ENCODE peak calls at places on chromosome 3, in four cellular contexts. T, S, Y and V are unnamed samples.

GRCh38 chr3:89877230-89877629 is 769.8 kb downstream of the EPHA3 start:
- DNase-seq in T (no peak), Y (no peak), S (no peak), V (no peak)

GRCh38 chr3:96202181-96202580 is 612.2 kb upstream of the EPHA6 start:
- DNase-seq in S (no peak), T (no peak), Y (no peak), V (no peak)

GRCh38 chr3:30183421-30183820 is 423.0 kb upstream of the TGFBR2 start:
- DNase-seq in T (no peak), S (no peak), Y (no peak), V (no peak)

GRCh38 chr3:53796161-53796560 is 50.1 kb downstream of the CHDH start:
- DNase-seq in Y (no peak), T (peak), S (no peak), V (peak)

GRCh38 chr3:23442598-23443383 is 239.7 kb downstream of the UBE2E2 start:
- DNase-seq in T (no peak), Y (no peak), S (no peak), V (no peak)

GRCh38 chr3:31934018-31934417 is 47.0 kb downstream of the OSBPL10 start:
- DNase-seq in T (peak), Y (no peak), S (peak), V (no peak)

GRCh38 chr3:128359060-128359664 is 107.5 kb downstream of the DNAJB8 start:
- DNase-seq in T (no peak), S (no peak), Y (no peak), V (no peak)

GRCh38 chr3:194761384-194761783 is 75.7 kb downstream of the FAM43A start:
- DNase-seq in T (peak), Y (no peak), S (no peak), V (no peak)

GRCh38 chr3:185971579-185971978 is 33.8 kb upstream of the TRA2B start:
- DNase-seq in Y (no peak), S (no peak), T (no peak), V (no peak)

GRCh38 chr3:114809668-114810413 is 337.2 kb downstream of the ZBTB20 start:
- DNase-seq in Y (no peak), T (peak), S (no peak), V (no peak)

GRCh38 chr3:187678869-187679268 is 8.7 kb upstream of the SST start:
- DNase-seq in T (peak), Y (no peak), S (peak), V (no peak)

GRCh38 chr3:40557558-40558161 is 32.9 kb downstream of the ZNF621 start:
- DNase-seq in T (no peak), Y (no peak), S (no peak), V (no peak)
- H3K4me3 ChIP-seq in T (no peak), Y (no peak), S (no peak), V (no peak)

GRCh38 chr3:127105587-127105986 is 87.3 kb upstream of the PRR23E start:
- DNase-seq in S (no peak), Y (peak), T (no peak), V (peak)
- TF ChIP-seq CTCF in S (no peak), Y (no peak), T (no peak), V (no peak)

DNA sequence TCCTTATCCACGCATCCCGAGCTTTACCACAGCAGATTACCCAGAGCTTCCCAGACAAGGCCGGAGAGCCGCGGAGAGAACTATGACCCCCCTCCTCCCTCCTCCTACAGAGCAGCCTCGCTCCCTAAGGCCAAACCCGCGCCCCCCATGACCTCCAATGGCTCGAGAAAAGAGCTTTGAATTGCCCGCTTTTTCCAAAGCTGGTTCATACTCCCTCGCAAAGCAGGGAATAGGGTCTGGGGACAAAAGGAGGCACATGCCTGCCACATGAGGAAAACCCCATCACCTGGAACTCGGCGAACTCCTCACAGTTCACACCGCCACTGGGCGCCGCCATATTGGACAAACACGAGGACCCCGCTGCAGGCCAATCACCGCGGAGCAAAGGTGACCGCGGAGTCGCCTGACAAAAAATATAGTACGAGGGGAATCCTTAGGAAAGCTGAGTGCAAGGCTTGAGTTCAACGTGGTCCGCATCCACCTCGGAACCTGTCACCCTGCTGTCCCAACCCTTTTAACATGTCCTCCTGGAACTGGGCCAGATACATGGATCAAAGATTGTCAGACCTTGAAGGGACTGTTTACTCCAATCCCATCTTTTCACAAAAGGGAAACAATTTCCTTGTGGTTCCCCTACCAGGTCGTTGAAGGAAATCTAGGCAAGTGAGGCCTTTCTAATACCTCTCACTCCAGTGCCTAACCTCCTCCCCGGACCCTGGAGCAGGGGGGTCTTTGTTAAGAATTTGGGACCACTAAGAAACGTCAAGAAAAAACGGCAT is at the start of gene MIX23:
- DNase-seq in S (peak), T (peak), Y (peak), V (peak)
- TF ChIP-seq POLR2A in S (peak), T (no peak), Y (no peak), V (no peak)

DNA sequence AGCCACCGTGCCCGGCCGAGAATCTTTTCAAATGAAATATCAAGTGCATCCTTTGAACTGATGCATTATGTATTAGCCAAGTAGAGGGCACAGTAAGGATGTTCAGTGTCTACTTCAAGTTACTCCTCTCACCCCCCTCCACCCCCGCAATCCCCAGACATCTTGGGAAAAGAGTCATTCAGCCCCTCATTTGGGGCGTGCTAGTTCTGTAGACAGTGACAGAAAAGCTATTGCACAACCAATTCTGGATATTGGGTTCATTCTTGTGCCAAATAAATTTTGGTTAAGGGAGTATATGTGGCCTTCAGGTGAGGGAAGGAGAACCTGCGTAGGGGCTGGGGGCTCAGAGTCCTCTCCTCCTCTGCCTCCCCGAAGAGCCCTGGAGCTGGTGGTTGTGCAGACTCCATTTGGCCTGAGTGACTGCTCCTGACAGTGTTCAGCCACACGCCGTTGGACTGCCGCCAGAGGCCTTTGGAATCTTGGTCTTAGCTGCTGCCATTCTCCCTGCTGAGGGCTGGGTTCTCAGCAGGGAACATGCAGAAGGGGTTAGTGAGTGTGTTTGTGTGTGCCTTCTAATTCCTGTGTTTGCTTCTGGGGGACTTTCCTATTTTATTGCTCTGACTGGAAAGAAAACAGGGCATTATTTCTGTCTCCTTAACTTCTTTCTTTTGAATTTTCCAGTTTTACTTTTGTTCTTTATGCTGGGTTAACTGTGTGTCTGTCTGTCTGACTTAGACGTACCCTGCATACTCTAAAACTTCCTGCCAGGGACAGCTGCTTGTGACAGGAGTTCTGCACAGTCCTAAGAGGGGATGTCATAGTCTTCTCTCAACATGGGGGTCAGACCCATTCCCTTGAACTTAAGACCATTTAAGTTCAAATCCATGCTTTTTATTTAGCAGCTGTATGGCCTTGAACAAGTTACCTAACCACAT is 21.0 kb downstream of the RARB start:
- DNase-seq in S (peak), T (peak), Y (peak), V (peak)
- H3K4me3 ChIP-seq in S (no peak), T (no peak), Y (no peak), V (no peak)

DNA sequence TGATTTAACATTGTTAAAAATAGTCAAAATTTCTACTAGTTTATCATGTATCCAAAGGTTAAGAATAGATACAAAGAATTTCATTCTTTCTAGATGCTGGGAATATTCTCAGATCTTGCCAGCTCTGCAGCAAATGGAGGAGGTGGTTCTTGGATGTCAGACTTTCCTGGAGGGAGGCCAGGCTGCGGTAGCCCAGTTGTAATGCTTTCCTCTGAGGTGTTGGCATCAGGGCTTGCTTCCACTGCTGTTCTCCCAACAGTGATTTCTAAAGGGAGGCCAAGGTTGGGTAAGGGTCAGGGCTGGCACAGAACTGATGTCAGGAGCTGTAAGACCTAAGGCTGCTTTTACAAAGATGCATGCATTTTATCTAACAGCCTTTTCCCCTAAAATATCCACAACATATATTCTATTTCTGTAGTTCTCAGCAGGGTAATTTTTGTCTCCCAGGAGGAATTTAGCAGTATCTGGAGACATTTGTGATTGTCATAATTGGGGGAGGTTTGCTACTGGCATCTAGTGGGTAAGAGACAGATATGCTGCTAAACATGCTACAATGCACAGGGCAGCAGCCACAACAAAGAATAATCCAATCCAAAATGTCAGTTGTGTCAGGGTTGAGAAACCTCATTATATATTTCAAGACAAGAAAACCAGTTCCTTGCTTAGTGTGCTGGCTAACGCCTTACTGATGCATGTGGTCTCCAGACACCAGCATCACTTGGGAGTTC is 42.0 kb upstream of the SPTSSB start:
- DNase-seq in T (no peak), Y (no peak), S (peak), V (peak)
- TF ChIP-seq CTCF in T (no peak), Y (no peak), S (no peak), V (no peak)